ENCODE peak calls at places on chromosomes 5 and 9, in four cellular contexts. Q is cardiac muscle cell, F is fibroblast of lung, H is mucosa of descending colon. M is an unnamed sample.

GRCh38 chr5:69414885-69415583 is at the start of gene MARVELD2:
- DNase-seq in H (peak; percentile 95), F (peak; percentile 60), Q (peak; percentile 63), M (peak; percentile 92)

GRCh38 chr5:9149988-9150387 is 395.9 kb downstream of the SEMA5A start:
- DNase-seq in F (peak; percentile 61), Q (no peak), H (no peak), M (no peak)

GRCh38 chr5:69105996-69106906 is 12.4 kb downstream of the SLC30A5 start:
- DNase-seq in H (no peak), F (no peak), Q (no peak), M (no peak)

GRCh38 chr5:157100140-157100679 is 8.6 kb downstream of the HAVCR2 start:
- DNase-seq in F (peak; percentile 91), H (no peak), Q (peak; percentile 33), M (no peak)

GRCh38 chr5:671459-672328 is 21.5 kb downstream of the TPPP start:
- DNase-seq in Q (peak; percentile 64), F (peak; percentile 39), H (peak; percentile 86), M (peak; percentile 90)

GRCh38 chr5:141488591-141489478 is at the start of gene PCDHGC5:
- DNase-seq in Q (peak; percentile 61), F (peak; percentile 60), H (no peak), M (no peak)

GRCh38 chr9:131661954-131662621 is 77.8 kb downstream of the RAPGEF1 start:
- DNase-seq in Q (no peak), H (no peak), F (no peak), M (no peak)

GRCh38 chr9:36119476-36119875 is 17.1 kb upstream of the GLIPR2 start:
- DNase-seq in Q (no peak), H (no peak), F (no peak), M (no peak)

GRCh38 chr5:143791848-143792701 is 19.9 kb upstream of the HMHB1 start:
- DNase-seq in F (no peak), H (no peak), Q (peak; percentile 63), M (no peak)

GRCh38 chr9:28120241-28121025 is 547.2 kb upstream of the C9orf72 start:
- DNase-seq in F (no peak), Q (no peak), H (no peak), M (no peak)

GRCh38 chr5:177500685-177501522 is 3.5 kb upstream of the PDLIM7 start:
- DNase-seq in Q (peak; percentile 91), F (peak; percentile 85), H (peak; percentile 97), M (peak; percentile 87)

GRCh38 chr5:113759505-113760145 is 246.1 kb downstream of the YTHDC2 start:
- DNase-seq in H (no peak), Q (no peak), F (no peak), M (no peak)

GRCh38 chr5:107476783-107477182 is 194.0 kb downstream of the EFNA5 start:
- DNase-seq in Q (peak; percentile 71), H (peak; percentile 22), F (no peak), M (no peak)

GRCh38 chr9:132500193-132500592 is 82.2 kb upstream of the BARHL1 start:
- DNase-seq in F (no peak), H (no peak), Q (no peak), M (no peak)

GRCh38 chr9:38003946-38004808 is 64.8 kb downstream of the SHB start:
- DNase-seq in Q (no peak), H (no peak), F (no peak), M (no peak)

GRCh38 chr5:16446993-16447392 is 18.6 kb downstream of the ZNF622 start:
- DNase-seq in F (no peak), Q (no peak), H (no peak), M (peak; percentile 79)

GRCh38 chr5:57822651-57823050 is 340.0 kb upstream of the ACTBL2 start:
- DNase-seq in H (no peak), Q (no peak), F (no peak), M (no peak)

GRCh38 chr5:177388521-177389052 is 4.4 kb downstream of the SLC34A1 start:
- DNase-seq in H (no peak), F (no peak), Q (no peak), M (no peak)

DNA sequence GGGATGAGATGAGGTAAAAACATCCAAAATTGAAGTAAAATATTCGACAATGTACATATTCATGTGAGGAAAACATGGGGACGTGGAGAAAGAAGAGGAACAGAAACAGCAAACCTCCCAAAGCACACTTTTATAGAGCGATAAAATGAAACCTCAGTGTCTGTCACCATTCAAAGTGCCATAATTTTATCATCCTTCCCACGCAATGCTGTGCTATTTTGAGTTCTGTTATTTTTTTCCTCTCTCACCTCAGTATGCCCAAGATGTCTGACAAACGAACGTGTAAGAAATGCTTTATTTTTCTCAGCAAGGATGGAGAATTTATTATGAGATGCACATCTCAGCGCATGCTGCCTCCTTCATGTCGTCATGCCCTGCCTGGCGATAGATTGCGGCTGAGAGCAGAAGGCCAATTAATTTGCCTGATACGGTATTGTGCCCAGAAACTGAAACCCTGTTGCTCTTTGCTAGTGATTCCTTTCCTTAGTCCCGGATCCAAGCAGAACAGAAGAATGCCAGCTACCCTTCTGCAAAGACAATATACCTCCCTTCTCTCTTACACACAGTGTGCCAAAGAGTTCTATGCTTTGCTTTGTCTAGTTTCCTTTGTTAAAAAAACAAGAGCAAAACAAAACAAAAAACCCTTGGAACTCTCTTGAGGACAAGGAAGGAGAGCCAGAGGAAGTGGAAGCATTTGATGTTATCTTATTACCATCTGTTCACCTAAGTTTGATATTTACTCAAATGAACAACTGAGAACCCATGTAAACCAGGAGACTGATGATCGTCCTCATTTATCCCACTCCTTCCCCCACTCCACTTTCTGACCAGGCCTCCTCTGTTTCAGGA is 192.4 kb downstream of the SEMA6A start:
- DNase-seq in F (no peak), H (no peak), Q (no peak), M (no peak)
- H3K4me3 ChIP-seq in F (no peak overlapping the region), H (no peak overlapping the region), Q (no peak overlapping the region), M (no peak overlapping the region)

DNA sequence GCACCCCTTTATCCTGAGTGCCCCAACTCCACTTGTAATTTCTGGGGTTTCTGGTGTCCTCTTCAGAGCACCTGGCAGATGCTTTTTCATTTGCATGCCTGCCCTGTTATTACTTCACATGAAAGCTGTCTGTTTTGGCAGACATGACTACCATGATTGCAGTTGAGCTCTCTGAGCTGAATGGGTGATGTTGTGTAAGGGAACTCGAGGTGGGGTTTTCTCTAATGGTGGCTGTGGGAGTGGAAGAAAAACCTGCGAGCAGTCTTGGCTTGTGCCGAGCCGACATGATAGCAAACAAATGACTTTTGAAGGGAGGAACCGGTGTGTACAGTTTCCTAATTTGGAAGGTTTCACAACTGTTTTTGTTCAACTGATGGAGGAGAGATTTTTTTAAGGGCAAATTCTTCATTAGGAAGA is 196.2 kb downstream of the AOPEP start:
- DNase-seq in H (no peak), Q (peak; percentile 69), F (peak; percentile 58), M (no peak)
- H3K4me3 ChIP-seq in H (no peak overlapping the region), Q (no peak overlapping the region), F (peak overlapping the region; percentile 27), M (no peak overlapping the region)

GRCh38 chr5:14171621-14172020 is 28.5 kb downstream of the TRIO start:
- DNase-seq in F (peak; percentile 90), Q (peak; percentile 90), H (no peak), M (no peak)
- H3K4me3 ChIP-seq in F (no peak overlapping the region), Q (no peak overlapping the region), H (no peak overlapping the region), M (no peak overlapping the region)

DNA sequence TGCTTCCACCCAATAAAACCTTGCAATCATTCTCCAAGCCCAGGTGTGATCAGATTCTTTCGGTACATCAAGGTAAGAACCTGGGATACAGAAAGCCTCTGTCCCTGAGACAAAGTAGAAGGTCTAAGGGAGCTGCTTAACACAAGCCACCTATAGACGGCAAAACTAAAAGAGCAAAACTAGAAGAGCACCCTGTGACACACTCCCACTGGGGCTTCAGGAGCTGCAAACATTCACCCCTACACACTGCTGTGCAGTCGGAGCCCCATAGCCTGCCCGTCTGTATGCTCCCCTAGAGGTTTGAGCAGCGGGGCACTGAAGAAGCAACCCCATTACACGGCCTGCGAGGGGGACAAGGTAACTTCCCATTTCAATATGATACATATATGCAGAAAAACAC is 179.6 kb upstream of the CDH9 start:
- DNase-seq in Q (no peak), F (no peak), H (no peak), M (no peak)
- H3K4me3 ChIP-seq in Q (no peak overlapping the region), F (no peak overlapping the region), H (no peak overlapping the region), M (no peak overlapping the region)

DNA sequence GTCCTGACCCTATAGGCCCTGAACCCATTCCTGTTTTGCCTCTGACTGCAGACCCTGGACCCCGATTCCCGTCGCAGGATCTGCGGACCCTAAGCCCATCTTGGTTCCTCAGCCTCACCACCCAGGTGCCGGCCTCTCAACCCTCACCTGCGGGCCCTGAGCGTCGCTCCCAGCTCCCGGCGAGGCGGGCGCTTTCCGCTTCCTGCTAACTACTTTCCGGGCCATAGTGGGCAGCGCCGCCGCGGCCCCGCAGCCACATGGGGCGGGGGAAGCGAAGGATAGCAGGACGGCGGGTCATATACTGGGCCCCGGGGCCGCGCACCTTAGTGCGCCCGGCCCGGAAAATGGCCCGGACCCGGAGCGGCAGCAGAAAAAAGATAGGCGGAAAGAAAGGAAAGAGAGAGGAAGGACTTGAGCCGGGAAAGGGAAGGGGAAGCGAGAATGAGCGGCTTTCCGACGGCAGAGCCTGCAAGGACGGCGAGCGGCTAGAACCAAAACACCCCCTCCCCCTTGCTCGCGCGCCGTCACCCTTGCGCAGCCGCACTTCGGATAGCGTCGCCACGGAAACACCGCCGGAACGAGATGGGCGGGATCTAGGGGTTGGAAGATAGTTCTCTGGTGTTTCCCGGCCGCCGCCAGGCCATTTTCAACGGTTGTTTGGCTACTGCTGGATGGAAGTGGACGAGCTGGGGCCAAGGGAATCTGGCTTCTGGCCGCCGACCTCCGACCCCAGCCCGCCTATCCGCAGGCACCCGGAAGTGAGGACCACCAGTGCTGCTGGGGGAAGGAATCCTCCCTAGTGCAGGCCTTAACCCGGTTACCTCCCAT is at the start of gene DCAF12:
- DNase-seq in F (peak; percentile 91), H (peak; percentile 94), Q (peak; percentile 95), M (peak; percentile 92)
- H3K4me3 ChIP-seq in F (peak within 1 kb of the TSS; percentile 100), H (peak within 1 kb of the TSS; percentile 58), Q (peak within 1 kb of the TSS; percentile 70), M (peak within 1 kb of the TSS; percentile 98)

GRCh38 chr5:158513490-158514301 is 586.0 kb downstream of the EBF1 start:
- DNase-seq in H (no peak), Q (no peak), F (peak; percentile 34), M (no peak)

GRCh38 chr5:158511454-158511853 is 588.3 kb downstream of the EBF1 start:
- DNase-seq in H (no peak), F (no peak), Q (no peak), M (no peak)

GRCh38 chr5:158506648-158507047 is 593.1 kb downstream of the EBF1 start:
- DNase-seq in H (no peak), F (no peak), Q (no peak), M (no peak)

GRCh38 chr5:158514353-158514960 is 585.3 kb downstream of the EBF1 start:
- DNase-seq in H (no peak), F (peak; percentile 49), Q (peak; percentile 74), M (no peak)

GRCh38 chr5:158510479-158510878 is 589.2 kb downstream of the EBF1 start:
- DNase-seq in Q (no peak), F (no peak), H (no peak), M (no peak)
- H3K4me3 ChIP-seq in Q (no peak overlapping the region), F (no peak overlapping the region), H (no peak overlapping the region), M (no peak overlapping the region)

GRCh38 chr5:36606052-36606436 is 362 bp upstream of the SLC1A3 start:
- DNase-seq in F (no peak), Q (no peak), H (no peak), M (no peak)
- H3K4me3 ChIP-seq in F (peak overlapping the region; percentile 79), Q (peak overlapping the region; percentile 88), H (no peak overlapping the region), M (peak overlapping the region; percentile 80)